ENCODE peak calls at places on chromosomes 16 and 17, in four cellular contexts. I, N, Z and W are unnamed samples.

GRCh38 chr16:66264311-66265105 is 102.0 kb upstream of the CDH5 start:
- DNase-seq in I (no peak), N (no peak), Z (no peak), W (no peak)

GRCh38 chr16:24289301-24289700 is 33.2 kb downstream of the CACNG3 start:
- DNase-seq in I (no peak), N (no peak), Z (no peak), W (no peak)

GRCh38 chr16:67719778-67720144 is 645 bp upstream of the GFOD2 start:
- DNase-seq in I (peak; percentile 17), N (peak; percentile 17), Z (no peak), W (peak; percentile 18)

GRCh38 chr17:31900877-31901276 is 631 bp downstream of the UTP6 start:
- DNase-seq in I (no peak), N (no peak), Z (no peak), W (no peak)

GRCh38 chr16:31023252-31023602 is 10.1 kb upstream of the STX4 start:
- DNase-seq in I (no peak), N (no peak), Z (no peak), W (no peak)

GRCh38 chr16:369866-370436 is 387 bp downstream of the MRPL28 start:
- DNase-seq in I (no peak), N (no peak), Z (no peak), W (peak; percentile 50)

GRCh38 chr16:67964477-67965131 is 3.8 kb downstream of the SLC12A4 start:
- DNase-seq in I (no peak), N (no peak), Z (no peak), W (no peak)

GRCh38 chr17:51455931-51456330 is 195.6 kb downstream of the UTP18 start:
- DNase-seq in I (no peak), N (no peak), Z (no peak), W (no peak)

GRCh38 chr16:29943846-29944669 is 17.8 kb upstream of the TMEM219 start:
- DNase-seq in I (peak; percentile 79), N (peak; percentile 28), Z (no peak), W (no peak)

GRCh38 chr17:1584167-1584566 is 21.6 kb upstream of the PITPNA start:
- DNase-seq in I (no peak), N (no peak), Z (no peak), W (no peak)

GRCh38 chr17:68606451-68607307 is 5.5 kb upstream of the FAM20A start:
- DNase-seq in I (no peak), N (no peak), Z (no peak), W (no peak)

GRCh38 chr17:1197781-1198490 is 18.2 kb upstream of the ABR start:
- DNase-seq in I (peak; percentile 82), N (no peak), Z (peak; percentile 82), W (no peak)

GRCh38 chr17:58344047-58344790 is 7.8 kb downstream of the SUPT4H1 start:
- DNase-seq in I (peak; percentile 70), N (no peak), Z (no peak), W (no peak)

GRCh38 chr17:64326420-64327054 is 63.5 kb upstream of the TEX2 start:
- DNase-seq in I (peak; percentile 18), N (no peak), Z (peak; percentile 83), W (no peak)

GRCh38 chr17:38451840-38452529 is 23.7 kb downstream of the ARHGAP23 start:
- DNase-seq in I (no peak), N (peak; percentile 46), Z (no peak), W (peak; percentile 65)

GRCh38 chr16:49924078-49924477 is 68.2 kb upstream of the ZNF423 start:
- DNase-seq in I (no peak), N (no peak), Z (no peak), W (no peak)

GRCh38 chr17:79065105-79065670 is 9.4 kb upstream of the ENGASE start:
- DNase-seq in I (peak; percentile 75), N (peak; percentile 53), Z (no peak), W (peak; percentile 55)

GRCh38 chr17:18321309-18321708 is 6.2 kb downstream of the SMCR8 start:
- DNase-seq in I (no peak), N (no peak), Z (no peak), W (no peak)
- TF ChIP-seq CTCF in I (no peak), N (no peak), Z (no peak), W (no peak)

DNA sequence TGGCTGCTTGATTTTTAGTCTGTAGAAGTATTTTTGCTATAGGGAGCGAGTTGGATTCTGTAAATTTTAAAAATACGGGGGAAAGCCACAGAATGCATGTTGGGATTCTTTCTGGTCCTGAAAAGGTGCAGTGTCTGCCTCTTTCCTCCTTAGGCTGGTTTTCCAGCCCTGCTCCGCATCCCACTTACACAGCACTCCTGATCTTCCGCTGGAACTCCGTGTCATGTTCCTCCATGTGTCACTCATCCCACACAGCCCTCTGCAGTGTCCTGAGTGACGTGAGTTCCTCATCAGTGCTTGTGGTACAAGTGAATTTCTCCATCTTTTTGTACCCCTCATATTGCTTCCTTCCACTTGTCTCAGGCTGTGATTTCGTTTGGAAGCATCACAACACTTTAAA is 34.5 kb downstream of the COX10 start:
- DNase-seq in I (no peak), N (no peak), Z (no peak), W (no peak)
- TF ChIP-seq CTCF in I (no peak), N (no peak), Z (no peak), W (no peak)

DNA sequence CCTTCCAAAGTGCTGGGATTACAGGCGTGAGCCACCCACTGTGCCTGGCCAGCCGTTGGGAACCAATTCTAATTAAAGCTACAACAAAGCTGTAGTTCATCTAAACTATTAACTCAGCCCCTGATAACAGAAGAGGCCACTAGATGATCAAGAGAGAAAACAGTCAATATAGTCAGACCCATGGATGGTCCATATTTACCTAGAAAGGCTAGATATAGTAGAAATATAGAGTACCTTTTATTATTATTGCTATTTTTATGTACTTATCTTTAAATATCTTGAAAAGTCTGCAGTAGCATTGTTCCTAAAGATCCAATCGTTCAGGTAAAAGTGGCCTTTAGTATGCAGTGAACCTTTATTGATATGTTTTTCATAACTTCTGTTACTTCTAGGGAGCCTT is 43.2 kb downstream of the RNF213 start:
- DNase-seq in I (no peak), N (no peak), Z (no peak), W (no peak)
- TF ChIP-seq CTCF in I (no peak), N (no peak), Z (no peak), W (no peak)

DNA sequence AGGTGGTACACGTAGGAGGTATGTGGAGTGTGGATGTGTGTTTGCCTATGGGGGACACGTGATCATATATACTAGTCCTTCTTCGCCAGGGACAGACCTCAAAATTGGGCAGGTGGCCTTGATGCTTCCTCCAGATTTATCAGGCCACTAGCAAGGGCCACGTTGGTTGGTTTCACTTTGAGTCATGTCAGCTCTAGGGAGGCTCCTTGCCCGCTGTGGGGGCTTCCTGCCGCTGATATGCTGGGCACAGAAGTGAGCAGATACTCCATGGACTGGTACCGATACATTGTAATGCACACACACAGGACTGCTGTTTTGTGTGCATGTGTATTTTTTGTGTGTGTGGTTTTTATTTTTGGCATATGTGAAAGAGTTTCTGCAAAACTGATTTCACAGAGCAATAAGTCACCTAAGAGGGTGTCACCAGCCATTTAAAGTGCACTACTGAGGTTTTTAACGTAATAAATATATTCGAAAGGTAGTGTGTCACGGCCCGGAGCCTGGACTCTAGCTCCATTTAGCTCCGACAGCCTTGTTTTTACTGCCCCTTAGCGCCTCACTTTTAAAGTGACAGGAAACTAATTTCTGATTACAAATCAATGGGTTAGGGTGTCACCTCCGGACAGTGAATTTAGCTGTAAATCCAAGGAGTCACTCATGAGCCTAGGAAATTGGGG is 605.5 kb upstream of the SALL1 start:
- DNase-seq in I (no peak), N (no peak), Z (no peak), W (no peak)
- TF ChIP-seq CTCF in I (no peak), N (no peak), Z (no peak), W (no peak)

GRCh38 chr17:27819171-27819544 is 18.8 kb upstream of the NOS2 start:
- DNase-seq in I (no peak), N (no peak), Z (no peak), W (no peak)

GRCh38 chr17:27821318-27821717 is 21.0 kb upstream of the NOS2 start:
- DNase-seq in I (no peak), N (no peak), Z (no peak), W (no peak)

GRCh38 chr17:27817731-27818130 is 17.4 kb upstream of the NOS2 start:
- DNase-seq in I (no peak), N (no peak), Z (no peak), W (no peak)

GRCh38 chr17:27818311-27819170 is 18.2 kb upstream of the NOS2 start:
- DNase-seq in I (peak; percentile 48), N (no peak), Z (no peak), W (no peak)

GRCh38 chr17:27816946-27817345 is 16.6 kb upstream of the NOS2 start:
- DNase-seq in I (no peak), N (no peak), Z (no peak), W (no peak)
- TF ChIP-seq CTCF in I (no peak), N (no peak), Z (no peak), W (no peak)

DNA sequence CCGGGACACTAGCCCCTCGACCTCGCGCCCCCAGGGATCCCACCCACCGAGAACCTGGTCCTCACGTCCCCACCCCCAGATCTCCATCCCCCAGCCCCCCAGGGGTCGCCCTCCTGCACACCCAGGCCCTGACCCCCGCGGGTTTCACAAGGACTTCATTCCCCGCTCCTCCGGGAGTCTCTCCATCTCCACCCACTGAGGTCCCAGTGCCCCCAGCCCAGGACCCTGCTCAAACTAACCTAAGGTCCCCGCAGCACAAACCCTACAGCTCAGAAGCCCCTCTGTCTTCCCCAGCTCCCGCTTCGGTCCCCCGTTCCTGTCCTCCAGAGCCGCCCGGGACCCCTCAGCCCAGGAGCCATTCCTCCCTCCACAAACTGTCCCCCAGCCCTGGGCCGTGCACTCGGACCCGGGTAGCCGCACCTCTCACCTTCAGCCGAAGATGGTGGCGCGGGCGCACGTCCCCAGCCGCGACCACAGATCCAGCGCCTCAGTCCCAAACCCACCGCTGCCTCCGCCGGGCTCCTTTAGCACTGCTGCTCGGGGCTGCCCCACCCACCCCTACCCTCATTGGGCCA is at the start of gene MYH10:
- DNase-seq in I (peak; percentile 15), N (no peak), Z (peak; percentile 61), W (no peak)
- TF ChIP-seq CTCF in I (no peak), N (no peak), Z (no peak), W (no peak)

GRCh38 chr16:2350500-2350899 is 10.0 kb upstream of the ABCA3 start:
- DNase-seq in I (no peak), N (no peak), Z (no peak), W (no peak)
- TF ChIP-seq CTCF in I (no peak), N (no peak), Z (no peak), W (no peak)

GRCh38 chr16:10566613-10567012 is 13.8 kb downstream of the EMP2 start:
- DNase-seq in I (no peak), N (no peak), Z (no peak), W (no peak)
- TF ChIP-seq CTCF in I (no peak), N (no peak), Z (no peak), W (no peak)